ENCODE peak calls at places on chromosome 15, in eight cellular contexts. One of them, this sample, is unnamed. For H3K27me3, the result is how much of the 10 kb centered on the place peaks cover.

GRCh38 chr15:89765694-89766093 is 10.4 kb upstream of the MESP2 start:
- DNase-seq in prostate gland: no peak
- DNase-seq in CD8-positive, alpha-beta T cell: no peak
- DNase-seq in mammary epithelial cell: no peak
- DNase-seq in tibial artery: no peak
- DNase-seq in HL-60: no peak
- DNase-seq in body of pancreas: no peak
- DNase-seq in AG04450: no peak
- DNase-seq in this sample: no peak

GRCh38 chr15:88401972-88402656 is 65.1 kb downstream of the MRPL46 start:
- DNase-seq in CD8-positive, alpha-beta T cell: peak
- DNase-seq in mammary epithelial cell: no peak
- DNase-seq in HL-60: no peak
- DNase-seq in prostate gland: no peak
- DNase-seq in body of pancreas: no peak
- DNase-seq in AG04450: no peak
- DNase-seq in tibial artery: no peak
- DNase-seq in this sample: no peak

GRCh38 chr15:71804695-71805470 is 5.5 kb upstream of the NR2E3 start:
- DNase-seq in tibial artery: no peak
- DNase-seq in prostate gland: no peak
- DNase-seq in AG04450: no peak
- DNase-seq in CD8-positive, alpha-beta T cell: no peak
- DNase-seq in body of pancreas: peak
- DNase-seq in mammary epithelial cell: no peak
- DNase-seq in HL-60: no peak
- DNase-seq in this sample: no peak

GRCh38 chr15:69400850-69401249 is 13.3 kb upstream of the KIF23 start:
- DNase-seq in HL-60: no peak
- DNase-seq in body of pancreas: no peak
- DNase-seq in AG04450: no peak
- DNase-seq in prostate gland: no peak
- DNase-seq in tibial artery: no peak
- DNase-seq in mammary epithelial cell: no peak
- DNase-seq in CD8-positive, alpha-beta T cell: no peak
- DNase-seq in this sample: no peak

GRCh38 chr15:78638658-78639314 is 2.2 kb downstream of the CHRNB4 start:
- DNase-seq in body of pancreas: peak
- DNase-seq in HL-60: no peak
- DNase-seq in mammary epithelial cell: no peak
- DNase-seq in prostate gland: peak
- DNase-seq in AG04450: no peak
- DNase-seq in CD8-positive, alpha-beta T cell: peak
- DNase-seq in tibial artery: no peak
- DNase-seq in this sample: peak

GRCh38 chr15:64686130-64686735 is 89.2 kb downstream of the RBPMS2 start:
- DNase-seq in CD8-positive, alpha-beta T cell: peak
- DNase-seq in AG04450: no peak
- DNase-seq in prostate gland: no peak
- DNase-seq in tibial artery: no peak
- DNase-seq in mammary epithelial cell: peak
- DNase-seq in body of pancreas: peak
- DNase-seq in HL-60: no peak
- DNase-seq in this sample: no peak

GRCh38 chr15:34808016-34808415 is 12.7 kb upstream of the ACTC1 start:
- DNase-seq in AG04450: no peak
- DNase-seq in mammary epithelial cell: peak
- DNase-seq in body of pancreas: no peak
- DNase-seq in CD8-positive, alpha-beta T cell: no peak
- DNase-seq in HL-60: no peak
- DNase-seq in tibial artery: no peak
- DNase-seq in prostate gland: no peak
- DNase-seq in this sample: no peak

GRCh38 chr15:31304074-31304648 is 22.5 kb upstream of the KLF13 start:
- DNase-seq in body of pancreas: no peak
- DNase-seq in HL-60: no peak
- DNase-seq in prostate gland: no peak
- DNase-seq in CD8-positive, alpha-beta T cell: no peak
- DNase-seq in mammary epithelial cell: no peak
- DNase-seq in tibial artery: no peak
- DNase-seq in AG04450: no peak
- DNase-seq in this sample: no peak

GRCh38 chr15:84773716-84774115 is 25.3 kb downstream of the ZNF592 start:
- DNase-seq in tibial artery: no peak
- DNase-seq in body of pancreas: no peak
- DNase-seq in HL-60: no peak
- DNase-seq in mammary epithelial cell: no peak
- DNase-seq in AG04450: no peak
- DNase-seq in CD8-positive, alpha-beta T cell: no peak
- DNase-seq in prostate gland: no peak
- DNase-seq in this sample: no peak

GRCh38 chr15:98514034-98514622 is 134.2 kb upstream of the IGF1R start:
- DNase-seq in tibial artery: no peak
- DNase-seq in AG04450: no peak
- DNase-seq in HL-60: no peak
- DNase-seq in mammary epithelial cell: no peak
- DNase-seq in body of pancreas: no peak
- DNase-seq in CD8-positive, alpha-beta T cell: no peak
- DNase-seq in prostate gland: no peak
- DNase-seq in this sample: no peak

GRCh38 chr15:38266247-38266996 is 13.8 kb downstream of the SPRED1 start:
- DNase-seq in body of pancreas: no peak
- DNase-seq in prostate gland: no peak
- DNase-seq in tibial artery: no peak
- DNase-seq in mammary epithelial cell: no peak
- DNase-seq in HL-60: no peak
- DNase-seq in CD8-positive, alpha-beta T cell: no peak
- DNase-seq in AG04450: no peak
- DNase-seq in this sample: no peak

GRCh38 chr15:39285066-39285465 is 295.8 kb upstream of the THBS1 start:
- DNase-seq in HL-60: no peak
- DNase-seq in body of pancreas: no peak
- DNase-seq in mammary epithelial cell: no peak
- DNase-seq in tibial artery: no peak
- DNase-seq in CD8-positive, alpha-beta T cell: no peak
- DNase-seq in prostate gland: no peak
- DNase-seq in AG04450: no peak
- DNase-seq in this sample: no peak

GRCh38 chr15:77823736-77824135 is 191.0 kb upstream of the LINGO1 start:
- DNase-seq in mammary epithelial cell: no peak
- DNase-seq in CD8-positive, alpha-beta T cell: no peak
- DNase-seq in HL-60: no peak
- DNase-seq in body of pancreas: no peak
- DNase-seq in tibial artery: no peak
- DNase-seq in AG04450: no peak
- DNase-seq in prostate gland: no peak
- DNase-seq in this sample: no peak

GRCh38 chr15:74328331-74329056 is 39.0 kb downstream of the CYP11A1 start:
- DNase-seq in body of pancreas: no peak
- DNase-seq in mammary epithelial cell: no peak
- DNase-seq in HL-60: no peak
- DNase-seq in tibial artery: no peak
- DNase-seq in CD8-positive, alpha-beta T cell: no peak
- DNase-seq in prostate gland: no peak
- DNase-seq in AG04450: no peak
- DNase-seq in this sample: no peak

GRCh38 chr15:66802087-66803001 is 100.3 kb downstream of the SMAD6 start:
- DNase-seq in CD8-positive, alpha-beta T cell: no peak
- DNase-seq in prostate gland: no peak
- DNase-seq in body of pancreas: no peak
- DNase-seq in mammary epithelial cell: no peak
- DNase-seq in tibial artery: no peak
- DNase-seq in AG04450: no peak
- DNase-seq in HL-60: no peak
- DNase-seq in this sample: no peak

GRCh38 chr15:88649286-88649733 is 10.5 kb downstream of the ISG20 start:
- DNase-seq in prostate gland: no peak
- DNase-seq in body of pancreas: no peak
- DNase-seq in HL-60: no peak
- DNase-seq in CD8-positive, alpha-beta T cell: peak
- DNase-seq in tibial artery: no peak
- DNase-seq in mammary epithelial cell: peak
- DNase-seq in AG04450: peak
- DNase-seq in this sample: peak

GRCh38 chr15:57427367-57427821 is 51.1 kb downstream of the CGNL1 start:
- DNase-seq in mammary epithelial cell: peak
- DNase-seq in HL-60: no peak
- DNase-seq in tibial artery: peak
- DNase-seq in body of pancreas: no peak
- DNase-seq in prostate gland: peak
- DNase-seq in CD8-positive, alpha-beta T cell: no peak
- DNase-seq in AG04450: no peak
- DNase-seq in this sample: no peak

GRCh38 chr15:74213858-74214284 is 11.3 kb upstream of the STRA6 start:
- DNase-seq in mammary epithelial cell: no peak
- DNase-seq in tibial artery: no peak
- DNase-seq in CD8-positive, alpha-beta T cell: no peak
- DNase-seq in body of pancreas: no peak
- DNase-seq in AG04450: no peak
- DNase-seq in prostate gland: no peak
- DNase-seq in HL-60: no peak
- DNase-seq in this sample: no peak

GRCh38 chr15:38005949-38006800 is 71.7 kb downstream of the TMCO5A start:
- DNase-seq in CD8-positive, alpha-beta T cell: no peak
- DNase-seq in mammary epithelial cell: no peak
- DNase-seq in HL-60: no peak
- DNase-seq in tibial artery: no peak
- DNase-seq in prostate gland: no peak
- DNase-seq in AG04450: no peak
- DNase-seq in body of pancreas: no peak
- DNase-seq in this sample: no peak

GRCh38 chr15:48370460-48370859 is 39.2 kb downstream of the DUT start:
- DNase-seq in prostate gland: no peak
- DNase-seq in tibial artery: no peak
- DNase-seq in mammary epithelial cell: peak
- DNase-seq in HL-60: no peak
- DNase-seq in AG04450: no peak
- DNase-seq in CD8-positive, alpha-beta T cell: no peak
- DNase-seq in body of pancreas: no peak
- DNase-seq in this sample: no peak

GRCh38 chr15:31308185-31308639 is 18.4 kb upstream of the KLF13 start:
- DNase-seq in AG04450: no peak
- DNase-seq in body of pancreas: no peak
- DNase-seq in CD8-positive, alpha-beta T cell: peak
- DNase-seq in prostate gland: no peak
- DNase-seq in mammary epithelial cell: no peak
- DNase-seq in HL-60: no peak
- DNase-seq in tibial artery: no peak
- DNase-seq in this sample: no peak

GRCh38 chr15:100902436-100903190 is 16.5 kb upstream of the LRRK1 start:
- DNase-seq in CD8-positive, alpha-beta T cell: no peak
- DNase-seq in body of pancreas: peak
- DNase-seq in HL-60: no peak
- DNase-seq in prostate gland: peak
- DNase-seq in AG04450: peak
- DNase-seq in mammary epithelial cell: peak
- DNase-seq in tibial artery: peak
- DNase-seq in this sample: peak
- H3K4me3 ChIP-seq in CD8-positive, alpha-beta T cell: no peak
- H3K4me3 ChIP-seq in body of pancreas: no peak
- H3K4me3 ChIP-seq in HL-60: no peak
- H3K4me3 ChIP-seq in prostate gland: no peak
- H3K4me3 ChIP-seq in AG04450: peak
- H3K4me3 ChIP-seq in mammary epithelial cell: no peak
- H3K4me3 ChIP-seq in tibial artery: peak
- H3K4me3 ChIP-seq in this sample: no peak

GRCh38 chr15:60374628-60375081 is 23.1 kb downstream of the ANXA2 start:
- DNase-seq in HL-60: no peak
- DNase-seq in AG04450: peak
- DNase-seq in mammary epithelial cell: peak
- DNase-seq in CD8-positive, alpha-beta T cell: no peak
- DNase-seq in tibial artery: peak
- DNase-seq in body of pancreas: peak
- DNase-seq in prostate gland: peak
- DNase-seq in this sample: peak
- TF ChIP-seq CTCF in HL-60: no peak
- TF ChIP-seq CTCF in AG04450: no peak
- TF ChIP-seq CTCF in mammary epithelial cell: no peak
- TF ChIP-seq CTCF in CD8-positive, alpha-beta T cell: no peak
- TF ChIP-seq CTCF in tibial artery: no peak
- TF ChIP-seq CTCF in body of pancreas: no peak
- TF ChIP-seq CTCF in prostate gland: no peak
- TF ChIP-seq CTCF in this sample: peak

DNA sequence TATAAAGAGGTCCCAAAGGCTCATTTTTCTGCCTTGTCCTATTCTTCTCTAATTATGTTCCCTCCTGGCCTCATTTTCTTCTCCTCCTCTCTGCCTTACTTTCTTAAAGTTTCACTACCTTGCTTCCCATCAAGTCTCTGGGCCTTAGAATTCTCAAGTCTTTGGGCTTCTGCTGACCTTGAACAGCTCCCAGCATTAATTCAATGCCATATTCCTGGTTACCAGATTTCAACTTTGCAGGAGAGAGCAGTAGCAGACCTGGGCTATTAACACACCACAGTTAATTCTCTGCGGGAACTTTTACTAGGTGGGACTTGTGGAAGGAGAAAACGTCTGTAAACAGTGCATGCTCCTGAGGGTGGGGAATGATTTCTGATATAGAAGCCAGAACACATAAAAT is 214.6 kb downstream of the MEIS2 start:
- DNase-seq in mammary epithelial cell: no peak
- DNase-seq in HL-60: no peak
- DNase-seq in prostate gland: no peak
- DNase-seq in AG04450: no peak
- DNase-seq in CD8-positive, alpha-beta T cell: no peak
- DNase-seq in body of pancreas: no peak
- DNase-seq in tibial artery: no peak
- DNase-seq in this sample: no peak
- H3K27me3 ChIP-seq in mammary epithelial cell: under half
- H3K27me3 ChIP-seq in HL-60: half or more
- H3K27me3 ChIP-seq in prostate gland: under half
- H3K27me3 ChIP-seq in AG04450: half or more
- H3K27me3 ChIP-seq in CD8-positive, alpha-beta T cell: under half
- H3K27me3 ChIP-seq in body of pancreas: under half
- H3K27me3 ChIP-seq in tibial artery: half or more
- H3K27me3 ChIP-seq in this sample: half or more

GRCh38 chr15:40915679-40916078 is 13.5 kb upstream of the DLL4 start:
- DNase-seq in body of pancreas: no peak
- DNase-seq in HL-60: no peak
- DNase-seq in mammary epithelial cell: no peak
- DNase-seq in AG04450: no peak
- DNase-seq in CD8-positive, alpha-beta T cell: no peak
- DNase-seq in tibial artery: no peak
- DNase-seq in prostate gland: no peak
- DNase-seq in this sample: no peak

GRCh38 chr15:40921949-40922607 is 7.1 kb upstream of the DLL4 start:
- DNase-seq in AG04450: no peak
- DNase-seq in prostate gland: no peak
- DNase-seq in body of pancreas: no peak
- DNase-seq in HL-60: no peak
- DNase-seq in mammary epithelial cell: no peak
- DNase-seq in tibial artery: no peak
- DNase-seq in CD8-positive, alpha-beta T cell: no peak
- DNase-seq in this sample: no peak

GRCh38 chr15:40918146-40918798 is 10.9 kb upstream of the DLL4 start:
- DNase-seq in body of pancreas: no peak
- DNase-seq in HL-60: no peak
- DNase-seq in mammary epithelial cell: no peak
- DNase-seq in AG04450: no peak
- DNase-seq in CD8-positive, alpha-beta T cell: no peak
- DNase-seq in prostate gland: no peak
- DNase-seq in tibial artery: no peak
- DNase-seq in this sample: no peak

GRCh38 chr15:40917585-40917984 is 11.6 kb upstream of the DLL4 start:
- DNase-seq in AG04450: no peak
- DNase-seq in CD8-positive, alpha-beta T cell: no peak
- DNase-seq in body of pancreas: no peak
- DNase-seq in tibial artery: no peak
- DNase-seq in mammary epithelial cell: no peak
- DNase-seq in prostate gland: no peak
- DNase-seq in HL-60: no peak
- DNase-seq in this sample: no peak

GRCh38 chr15:40918799-40919392 is 10.2 kb upstream of the DLL4 start:
- DNase-seq in HL-60: no peak
- DNase-seq in body of pancreas: no peak
- DNase-seq in AG04450: no peak
- DNase-seq in prostate gland: no peak
- DNase-seq in mammary epithelial cell: no peak
- DNase-seq in tibial artery: no peak
- DNase-seq in CD8-positive, alpha-beta T cell: no peak
- DNase-seq in this sample: no peak
- H3K4me3 ChIP-seq in HL-60: no peak
- H3K4me3 ChIP-seq in body of pancreas: no peak
- H3K4me3 ChIP-seq in AG04450: no peak
- H3K4me3 ChIP-seq in prostate gland: no peak
- H3K4me3 ChIP-seq in mammary epithelial cell: no peak
- H3K4me3 ChIP-seq in tibial artery: no peak
- H3K4me3 ChIP-seq in CD8-positive, alpha-beta T cell: no peak
- H3K4me3 ChIP-seq in this sample: no peak

This sample was measured in kidney epithelial cell.